ENCODE peak calls at places on chromosome 16, in four cellular contexts. W is endothelial cell, M is NCI-H510A treated with DMSO at 0.1 percent for 48 hours, G is NCI-H1436. J is an unnamed sample.

GRCh38 chr16:8885674-8886592 is 3.8 kb downstream of the LITAFD start:
- DNase-seq in W (no peak), M (no peak), G (no peak), J (no peak)

GRCh38 chr16:12341966-12342365 is 365.4 kb downstream of the SNX29 start:
- DNase-seq in W (no peak), M (no peak), G (no peak), J (no peak)

GRCh38 chr16:83913234-83913633 is 14.3 kb downstream of the MLYCD start:
- DNase-seq in W (no peak), M (no peak), G (no peak), J (no peak)

GRCh38 chr16:74637742-74638453 is 28.8 kb downstream of the RFWD3 start:
- DNase-seq in W (no peak), M (no peak), G (no peak), J (no peak)

GRCh38 chr16:82699711-82700495 is 73.1 kb downstream of the CDH13 start:
- DNase-seq in W (no peak), M (no peak), G (no peak), J (no peak)

GRCh38 chr16:67021321-67021720 is 7.6 kb upstream of the CBFB start:
- DNase-seq in W (no peak), M (no peak), G (no peak), J (peak; percentile 22)

GRCh38 chr16:12796498-12796897 is 7.2 kb downstream of the CPPED1 start:
- DNase-seq in W (no peak), M (no peak), G (no peak), J (no peak)

GRCh38 chr16:58027341-58028167 is 2.0 kb downstream of the MMP15 start:
- DNase-seq in W (no peak), M (peak; percentile 61), G (no peak), J (no peak)

GRCh38 chr16:24218299-24218698 is 37.8 kb upstream of the CACNG3 start:
- DNase-seq in W (no peak), M (no peak), G (no peak), J (no peak)

GRCh38 chr16:19294156-19294649 is 8.7 kb downstream of the CLEC19A start:
- DNase-seq in W (peak; percentile 8), M (peak; percentile 91), G (no peak), J (peak; percentile 45)

J was measured in OCI-LY7.